ENCODE peak calls at places on chromosome 5, in six cellular contexts. L is ovary, I is neural progenitor cell, U is heart left ventricle, Q is body of pancreas, H is PC-3. X is an unnamed sample. For H3K27me3, the result is how much of the 10 kb centered on the place peaks cover.

GRCh38 chr5:171521219-171521633 is 101.8 kb downstream of the FGF18 start:
- DNase-seq in L (peak), I (peak), U (no peak), Q (no peak), H (peak), X (no peak)

GRCh38 chr5:29697786-29698414 is 1495.6 kb upstream of the CDH6 start:
- DNase-seq in L (no peak), I (peak), U (no peak), Q (no peak), H (peak), X (no peak)

GRCh38 chr5:149765932-149766331 is 35.8 kb downstream of the PPARGC1B start:
- DNase-seq in L (no peak), I (no peak), U (no peak), Q (no peak), H (peak), X (no peak)

GRCh38 chr5:92403308-92403707 is 1020.2 kb upstream of the ARRDC3 start:
- DNase-seq in L (no peak), I (no peak), U (no peak), Q (no peak), H (no peak), X (no peak)

GRCh38 chr5:161546463-161547301 is at the start of gene GABRB2:
- DNase-seq in L (no peak), I (peak), U (no peak), Q (peak), H (no peak), X (peak)

GRCh38 chr5:142652563-142652962 is 33.3 kb downstream of the FGF1 start:
- DNase-seq in L (no peak), I (no peak), U (no peak), Q (no peak), H (no peak), X (no peak)

GRCh38 chr5:154474957-154475334 is 3.1 kb downstream of the HAND1 start:
- DNase-seq in L (no peak), I (no peak), U (no peak), Q (no peak), H (no peak), X (no peak)

GRCh38 chr5:123487298-123487697 is 24.7 kb upstream of the CSNK1G3 start:
- DNase-seq in L (no peak), I (no peak), U (no peak), Q (no peak), H (no peak), X (no peak)

GRCh38 chr5:103808464-103809106 is 246.0 kb upstream of the NUDT12 start:
- DNase-seq in L (no peak), I (peak), U (no peak), Q (peak), H (peak), X (no peak)

DNA sequence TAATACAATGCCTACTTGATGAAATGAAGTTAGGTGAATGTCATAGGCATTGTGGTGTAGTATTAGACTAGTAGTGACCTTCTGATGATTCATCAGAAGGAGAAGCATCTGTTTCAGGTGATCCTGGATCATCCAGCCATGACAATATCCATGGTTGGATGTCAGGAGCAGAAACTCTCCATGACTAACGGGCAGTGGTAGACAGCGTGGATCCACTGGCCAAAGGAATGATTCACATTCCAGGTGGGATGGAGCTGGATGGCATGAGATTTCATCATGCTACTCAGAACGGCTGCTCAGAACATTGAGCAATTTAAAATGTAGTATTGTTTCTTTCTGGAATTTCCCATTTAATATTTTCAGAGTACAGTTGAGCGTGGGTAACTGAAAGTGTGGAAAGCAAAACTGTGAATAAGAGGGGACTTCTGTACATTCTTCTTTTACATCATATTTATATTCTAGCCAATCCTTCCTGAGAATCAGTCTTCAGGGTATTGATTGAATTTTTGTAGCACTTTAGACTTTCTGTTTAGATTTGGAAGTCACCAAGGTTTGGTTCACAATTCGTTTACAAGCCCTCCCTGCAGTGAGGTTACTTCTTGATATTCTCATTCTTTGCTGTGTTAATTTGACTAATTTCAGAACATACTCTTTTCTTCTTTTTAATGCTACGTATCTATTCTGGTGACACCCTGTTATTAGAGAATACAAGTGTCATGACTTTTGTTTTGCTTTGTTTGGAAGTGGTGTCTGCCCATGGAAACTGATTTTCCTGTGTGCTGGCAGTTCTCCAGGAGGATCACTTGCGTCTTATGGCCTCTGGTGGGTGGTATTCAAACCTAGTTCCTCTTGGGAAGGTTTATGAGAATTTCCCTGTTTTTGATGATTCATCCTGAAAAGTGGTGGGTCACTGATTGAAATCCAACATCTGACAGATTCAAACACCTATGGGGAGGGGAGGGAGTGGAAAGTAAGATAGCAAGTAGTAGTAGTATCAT is 12.2 kb upstream of the CLINT1 start:
- DNase-seq in L (no peak), I (no peak), U (no peak), Q (no peak), H (peak), X (no peak)
- TF ChIP-seq CTCF in L (no peak), I (no peak), U (no peak), Q (no peak), H (peak), X (no peak)

DNA sequence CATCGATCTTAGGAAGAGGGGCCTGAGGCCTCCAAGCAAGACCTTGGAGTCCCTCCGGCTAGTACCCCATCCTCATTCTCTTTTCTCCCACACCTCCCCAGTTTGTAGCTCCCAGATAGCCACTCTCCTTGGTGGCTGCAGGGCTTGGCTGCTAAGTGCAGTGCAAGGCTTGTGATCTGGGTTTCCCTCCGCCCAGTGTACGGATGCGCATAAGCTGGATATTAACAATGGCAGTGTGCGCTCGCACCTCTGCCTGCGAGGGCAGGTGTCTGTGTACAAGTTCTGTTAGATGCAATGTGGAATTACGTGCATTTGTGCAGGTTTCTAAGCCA is 71.0 kb upstream of the TBCA start:
- DNase-seq in L (no peak), I (peak), U (no peak), Q (no peak), H (no peak), X (no peak)
- H3K27me3 ChIP-seq in L (under half), I (half or more), U (under half), Q (under half), H (under half), X (half or more)

GRCh38 chr5:38672059-38672791 is 115.8 kb upstream of the LIFR start:
- DNase-seq in L (no peak), I (no peak), U (no peak), Q (no peak), H (peak), X (no peak)
- H3K27ac ChIP-seq in L (no peak), I (no peak), U (no peak), Q (no peak), H (no peak), X (no peak)

DNA sequence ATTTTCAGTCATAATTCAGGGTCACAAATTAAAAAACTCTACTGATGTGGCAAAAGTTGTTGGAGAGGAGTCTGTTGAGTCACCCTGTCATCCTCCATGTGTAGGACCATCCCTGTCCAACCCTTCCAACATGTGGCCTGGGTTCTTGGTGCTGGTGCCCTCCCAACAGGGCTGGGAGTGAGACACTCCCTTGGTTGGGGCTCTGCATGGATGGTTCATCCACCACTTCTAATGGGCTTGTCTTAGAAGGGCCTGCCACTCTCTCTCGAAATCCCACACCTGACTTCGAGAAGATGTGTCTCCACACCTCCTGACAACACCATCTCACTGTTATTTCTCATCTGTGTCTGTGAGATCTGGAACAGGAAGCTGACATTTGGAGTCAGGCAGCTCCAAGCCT is 312.2 kb upstream of the IRX4 start:
- DNase-seq in L (no peak), I (no peak), U (no peak), Q (no peak), H (no peak), X (no peak)
- TF ChIP-seq CTCF in L (no peak), I (no peak), U (no peak), Q (no peak), H (no peak), X (no peak)